ENCODE peak calls at places on chromosomes 2 and 18, in nine cellular contexts. One of them, this sample, is unnamed.

GRCh38 chr2:138321458-138321857 is 180.1 kb upstream of the SPOPL start:
- DNase-seq in NCI-H748 treated with DMSO at 0.1 percent for 48 hours: peak
- DNase-seq in GF-D8: no peak
- DNase-seq in Peyer's patch: no peak
- DNase-seq in globus pallidus: no peak
- DNase-seq in NCI-H1092 treated with DMSO at 0.1 percent for 48 hours: peak
- DNase-seq in HFFc6: no peak
- DNase-seq in COR-L47: peak
- DNase-seq in RWPE1: no peak
- DNase-seq in this sample: no peak

GRCh38 chr2:98912957-98913915 is 22.8 kb downstream of the CRACDL start:
- DNase-seq in globus pallidus: no peak
- DNase-seq in COR-L47: no peak
- DNase-seq in RWPE1: peak
- DNase-seq in NCI-H748 treated with DMSO at 0.1 percent for 48 hours: no peak
- DNase-seq in NCI-H1092 treated with DMSO at 0.1 percent for 48 hours: peak
- DNase-seq in GF-D8: no peak
- DNase-seq in Peyer's patch: no peak
- DNase-seq in HFFc6: no peak
- DNase-seq in this sample: no peak

GRCh38 chr18:9838144-9838877 is 47.5 kb upstream of the TXNDC2 start:
- DNase-seq in COR-L47: peak
- DNase-seq in RWPE1: no peak
- DNase-seq in NCI-H1092 treated with DMSO at 0.1 percent for 48 hours: peak
- DNase-seq in GF-D8: no peak
- DNase-seq in Peyer's patch: no peak
- DNase-seq in NCI-H748 treated with DMSO at 0.1 percent for 48 hours: peak
- DNase-seq in HFFc6: no peak
- DNase-seq in globus pallidus: no peak
- DNase-seq in this sample: no peak

GRCh38 chr2:51997571-51997970 is 965.6 kb upstream of the NRXN1 start:
- DNase-seq in GF-D8: no peak
- DNase-seq in COR-L47: no peak
- DNase-seq in NCI-H748 treated with DMSO at 0.1 percent for 48 hours: no peak
- DNase-seq in NCI-H1092 treated with DMSO at 0.1 percent for 48 hours: no peak
- DNase-seq in HFFc6: no peak
- DNase-seq in Peyer's patch: no peak
- DNase-seq in RWPE1: no peak
- DNase-seq in globus pallidus: no peak
- DNase-seq in this sample: no peak

GRCh38 chr2:127985026-127985734 is 42.7 kb downstream of the SAP130 start:
- DNase-seq in RWPE1: no peak
- DNase-seq in GF-D8: no peak
- DNase-seq in NCI-H748 treated with DMSO at 0.1 percent for 48 hours: no peak
- DNase-seq in Peyer's patch: no peak
- DNase-seq in globus pallidus: no peak
- DNase-seq in HFFc6: no peak
- DNase-seq in COR-L47: no peak
- DNase-seq in NCI-H1092 treated with DMSO at 0.1 percent for 48 hours: no peak
- DNase-seq in this sample: no peak

GRCh38 chr18:62486290-62486964 is 36.4 kb upstream of the ZCCHC2 start:
- DNase-seq in GF-D8: no peak
- DNase-seq in HFFc6: peak
- DNase-seq in NCI-H748 treated with DMSO at 0.1 percent for 48 hours: no peak
- DNase-seq in globus pallidus: no peak
- DNase-seq in NCI-H1092 treated with DMSO at 0.1 percent for 48 hours: peak
- DNase-seq in RWPE1: peak
- DNase-seq in Peyer's patch: no peak
- DNase-seq in COR-L47: peak
- DNase-seq in this sample: no peak

GRCh38 chr18:8949206-8949605 is 153.3 kb upstream of the NDUFV2 start:
- DNase-seq in COR-L47: no peak
- DNase-seq in NCI-H1092 treated with DMSO at 0.1 percent for 48 hours: peak
- DNase-seq in HFFc6: peak
- DNase-seq in Peyer's patch: no peak
- DNase-seq in GF-D8: no peak
- DNase-seq in globus pallidus: no peak
- DNase-seq in RWPE1: no peak
- DNase-seq in NCI-H748 treated with DMSO at 0.1 percent for 48 hours: no peak
- DNase-seq in this sample: peak

GRCh38 chr2:238094438-238095022 is 5.6 kb upstream of the ESPNL start:
- DNase-seq in GF-D8: no peak
- DNase-seq in NCI-H748 treated with DMSO at 0.1 percent for 48 hours: no peak
- DNase-seq in NCI-H1092 treated with DMSO at 0.1 percent for 48 hours: no peak
- DNase-seq in globus pallidus: no peak
- DNase-seq in COR-L47: no peak
- DNase-seq in HFFc6: no peak
- DNase-seq in RWPE1: no peak
- DNase-seq in Peyer's patch: peak
- DNase-seq in this sample: no peak

GRCh38 chr2:111165084-111165483 is 44.4 kb downstream of the BCL2L11 start:
- DNase-seq in NCI-H1092 treated with DMSO at 0.1 percent for 48 hours: no peak
- DNase-seq in HFFc6: no peak
- DNase-seq in COR-L47: no peak
- DNase-seq in GF-D8: no peak
- DNase-seq in globus pallidus: no peak
- DNase-seq in NCI-H748 treated with DMSO at 0.1 percent for 48 hours: no peak
- DNase-seq in Peyer's patch: no peak
- DNase-seq in RWPE1: no peak
- DNase-seq in this sample: no peak

GRCh38 chr18:56565596-56566355 is 72.6 kb downstream of the TXNL1 start:
- DNase-seq in globus pallidus: no peak
- DNase-seq in HFFc6: peak
- DNase-seq in RWPE1: peak
- DNase-seq in NCI-H748 treated with DMSO at 0.1 percent for 48 hours: no peak
- DNase-seq in Peyer's patch: no peak
- DNase-seq in GF-D8: no peak
- DNase-seq in COR-L47: no peak
- DNase-seq in NCI-H1092 treated with DMSO at 0.1 percent for 48 hours: no peak
- DNase-seq in this sample: peak

GRCh38 chr2:172997031-172997430 is 78.6 kb upstream of the MAP3K20 start:
- DNase-seq in NCI-H1092 treated with DMSO at 0.1 percent for 48 hours: no peak
- DNase-seq in HFFc6: no peak
- DNase-seq in COR-L47: no peak
- DNase-seq in globus pallidus: no peak
- DNase-seq in RWPE1: no peak
- DNase-seq in Peyer's patch: no peak
- DNase-seq in NCI-H748 treated with DMSO at 0.1 percent for 48 hours: no peak
- DNase-seq in GF-D8: no peak
- DNase-seq in this sample: no peak

GRCh38 chr18:9441061-9441460 is 34.3 kb upstream of the RALBP1 start:
- DNase-seq in NCI-H1092 treated with DMSO at 0.1 percent for 48 hours: no peak
- DNase-seq in RWPE1: no peak
- DNase-seq in GF-D8: no peak
- DNase-seq in COR-L47: no peak
- DNase-seq in Peyer's patch: no peak
- DNase-seq in HFFc6: no peak
- DNase-seq in globus pallidus: no peak
- DNase-seq in NCI-H748 treated with DMSO at 0.1 percent for 48 hours: no peak
- DNase-seq in this sample: no peak

GRCh38 chr2:86065512-86065911 is 40.2 kb downstream of the POLR1A start:
- DNase-seq in GF-D8: no peak
- DNase-seq in RWPE1: no peak
- DNase-seq in Peyer's patch: peak
- DNase-seq in globus pallidus: no peak
- DNase-seq in NCI-H748 treated with DMSO at 0.1 percent for 48 hours: no peak
- DNase-seq in COR-L47: no peak
- DNase-seq in HFFc6: peak
- DNase-seq in NCI-H1092 treated with DMSO at 0.1 percent for 48 hours: no peak
- DNase-seq in this sample: no peak

GRCh38 chr2:206096876-206097275 is 10.9 kb upstream of the INO80D start:
- DNase-seq in GF-D8: no peak
- DNase-seq in globus pallidus: no peak
- DNase-seq in RWPE1: no peak
- DNase-seq in NCI-H1092 treated with DMSO at 0.1 percent for 48 hours: no peak
- DNase-seq in HFFc6: no peak
- DNase-seq in NCI-H748 treated with DMSO at 0.1 percent for 48 hours: no peak
- DNase-seq in Peyer's patch: no peak
- DNase-seq in COR-L47: no peak
- DNase-seq in this sample: no peak